ENCODE peak calls at places on chromosomes 7 and 10, in five cellular contexts. One of them, this sample, is unnamed.

GRCh38 chr10:93874309-93875031 is 19.3 kb upstream of the SLC35G1 start:
- DNase-seq in astrocyte of the spinal cord: no peak
- DNase-seq in fibroblast of villous mesenchyme: peak
- DNase-seq in ovary: no peak
- DNase-seq in GM06990: no peak
- DNase-seq in this sample: no peak

GRCh38 chr10:125123363-125124113 is 36.8 kb downstream of the CTBP2 start:
- DNase-seq in astrocyte of the spinal cord: peak
- DNase-seq in fibroblast of villous mesenchyme: peak
- DNase-seq in ovary: peak
- DNase-seq in GM06990: no peak
- DNase-seq in this sample: peak

GRCh38 chr10:6348091-6348862 is 145.5 kb downstream of the PFKFB3 start:
- DNase-seq in astrocyte of the spinal cord: peak
- DNase-seq in fibroblast of villous mesenchyme: peak
- DNase-seq in ovary: no peak
- DNase-seq in GM06990: peak
- DNase-seq in this sample: no peak

GRCh38 chr10:110138197-110138812 is 69.1 kb upstream of the MXI1 start:
- DNase-seq in astrocyte of the spinal cord: peak
- DNase-seq in fibroblast of villous mesenchyme: peak
- DNase-seq in ovary: no peak
- DNase-seq in GM06990: peak
- DNase-seq in this sample: peak

GRCh38 chr10:133359554-133359971 is 1.7 kb upstream of the FUOM start:
- DNase-seq in astrocyte of the spinal cord: no peak
- DNase-seq in fibroblast of villous mesenchyme: no peak
- DNase-seq in ovary: no peak
- DNase-seq in GM06990: no peak
- DNase-seq in this sample: no peak

GRCh38 chr7:131625817-131626372 is 69.5 kb upstream of the PODXL start:
- DNase-seq in astrocyte of the spinal cord: peak
- DNase-seq in fibroblast of villous mesenchyme: peak
- DNase-seq in ovary: no peak
- DNase-seq in GM06990: no peak
- DNase-seq in this sample: peak

GRCh38 chr10:89659185-89660131 is 14.4 kb upstream of the PANK1 start:
- DNase-seq in astrocyte of the spinal cord: peak
- DNase-seq in fibroblast of villous mesenchyme: peak
- DNase-seq in ovary: no peak
- DNase-seq in GM06990: no peak
- DNase-seq in this sample: peak

GRCh38 chr7:116423499-116423898 is 76.0 kb upstream of the CAV2 start:
- DNase-seq in astrocyte of the spinal cord: no peak
- DNase-seq in fibroblast of villous mesenchyme: no peak
- DNase-seq in ovary: no peak
- DNase-seq in GM06990: no peak
- DNase-seq in this sample: no peak

GRCh38 chr7:27605689-27606269 is 56.9 kb downstream of the HIBADH start:
- DNase-seq in astrocyte of the spinal cord: peak
- DNase-seq in fibroblast of villous mesenchyme: peak
- DNase-seq in ovary: no peak
- DNase-seq in GM06990: no peak
- DNase-seq in this sample: peak

GRCh38 chr10:126917975-126918908 is 13.0 kb downstream of the DOCK1 start:
- DNase-seq in astrocyte of the spinal cord: no peak
- DNase-seq in fibroblast of villous mesenchyme: no peak
- DNase-seq in ovary: no peak
- DNase-seq in GM06990: no peak
- DNase-seq in this sample: no peak

GRCh38 chr7:155360495-155361362 is 63.1 kb downstream of the INSIG1 start:
- DNase-seq in astrocyte of the spinal cord: no peak
- DNase-seq in fibroblast of villous mesenchyme: no peak
- DNase-seq in ovary: no peak
- DNase-seq in GM06990: no peak
- DNase-seq in this sample: no peak

GRCh38 chr7:65953890-65954289 is 28.1 kb downstream of the GUSB start:
- DNase-seq in astrocyte of the spinal cord: no peak
- DNase-seq in fibroblast of villous mesenchyme: no peak
- DNase-seq in ovary: no peak
- DNase-seq in GM06990: no peak
- DNase-seq in this sample: no peak

DNA sequence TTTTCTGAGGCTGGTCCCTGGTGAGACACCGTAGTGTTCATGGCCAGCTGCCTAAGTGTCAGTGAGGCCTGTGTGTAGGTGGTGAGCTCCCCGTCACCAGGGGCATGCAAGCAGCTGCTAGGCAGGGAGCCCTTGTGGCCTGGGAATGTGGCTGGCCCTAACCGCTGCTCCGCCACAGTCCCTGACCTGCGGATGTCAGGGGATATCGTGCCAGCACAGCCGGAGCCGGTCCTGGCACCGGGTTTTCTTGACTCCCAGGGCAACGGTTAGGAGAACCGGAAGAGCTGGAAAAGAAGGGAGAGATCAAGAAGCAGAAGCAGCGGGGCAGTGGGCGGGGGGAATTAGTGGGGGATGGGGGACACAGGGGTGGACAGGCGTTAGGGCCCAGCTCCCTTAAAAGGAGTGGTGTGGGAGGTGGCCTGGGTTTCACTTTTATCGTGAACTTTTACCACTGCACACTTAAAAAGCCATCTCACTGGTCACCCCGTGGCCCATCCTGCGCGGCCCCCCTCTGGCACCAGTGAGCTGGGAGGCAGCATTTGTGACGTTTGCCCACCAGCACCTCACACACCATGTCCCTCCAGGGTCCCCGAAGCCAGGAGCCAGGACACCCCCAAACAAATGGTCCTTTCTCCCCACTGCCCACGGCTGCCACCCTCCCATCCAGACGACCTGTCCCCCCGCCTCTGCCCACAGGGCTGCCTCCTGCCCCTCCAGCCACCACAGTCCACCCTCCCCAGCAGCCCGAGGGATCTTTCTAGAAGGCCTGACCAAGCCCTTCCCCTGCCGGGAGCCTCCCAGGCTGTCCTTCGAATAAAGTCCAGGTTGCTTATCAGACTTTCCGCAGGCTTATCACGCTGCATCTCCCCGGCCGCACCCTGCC is 1.7 kb upstream of the MICALL2 start:
- DNase-seq in astrocyte of the spinal cord: peak
- DNase-seq in fibroblast of villous mesenchyme: peak
- DNase-seq in ovary: peak
- DNase-seq in GM06990: no peak
- DNase-seq in this sample: peak
- H3K4me3 ChIP-seq in astrocyte of the spinal cord: peak
- H3K4me3 ChIP-seq in fibroblast of villous mesenchyme: peak
- H3K4me3 ChIP-seq in ovary: no peak
- H3K4me3 ChIP-seq in GM06990: no peak
- H3K4me3 ChIP-seq in this sample: peak

GRCh38 chr7:15685358-15686181 is 913 bp downstream of the MEOX2 start:
- DNase-seq in astrocyte of the spinal cord: peak
- DNase-seq in fibroblast of villous mesenchyme: peak
- DNase-seq in ovary: peak
- DNase-seq in GM06990: no peak
- DNase-seq in this sample: peak

GRCh38 chr7:15684036-15684815 is 2.3 kb downstream of the MEOX2 start:
- DNase-seq in astrocyte of the spinal cord: no peak
- DNase-seq in fibroblast of villous mesenchyme: no peak
- DNase-seq in ovary: no peak
- DNase-seq in GM06990: no peak
- DNase-seq in this sample: no peak

GRCh38 chr7:15684834-15685233 is 1.6 kb downstream of the MEOX2 start:
- DNase-seq in astrocyte of the spinal cord: no peak
- DNase-seq in fibroblast of villous mesenchyme: no peak
- DNase-seq in ovary: no peak
- DNase-seq in GM06990: no peak
- DNase-seq in this sample: no peak

GRCh38 chr7:15686209-15686956 is at the start of gene MEOX2:
- DNase-seq in astrocyte of the spinal cord: peak
- DNase-seq in fibroblast of villous mesenchyme: peak
- DNase-seq in ovary: peak
- DNase-seq in GM06990: no peak
- DNase-seq in this sample: peak

DNA sequence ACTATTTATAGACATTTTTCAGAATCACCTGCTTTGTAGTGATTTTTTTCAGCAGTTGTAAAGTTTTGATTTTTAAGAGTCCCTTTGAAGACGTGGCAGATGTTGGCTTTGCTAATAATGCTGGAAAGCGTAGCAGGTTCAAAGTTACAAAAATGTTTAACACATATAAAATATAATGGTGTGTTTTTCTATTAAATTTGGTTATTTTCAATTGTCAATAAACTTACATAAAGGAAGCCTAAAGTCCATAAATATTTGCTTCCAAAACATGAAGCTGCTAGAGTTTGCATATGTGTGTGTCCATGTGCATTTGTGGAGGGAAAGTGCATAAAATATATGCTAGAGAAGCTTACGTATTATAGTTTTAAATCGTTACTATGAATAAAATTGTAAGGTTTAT is 3.7 kb downstream of the MEOX2 start:
- DNase-seq in astrocyte of the spinal cord: no peak
- DNase-seq in fibroblast of villous mesenchyme: no peak
- DNase-seq in ovary: no peak
- DNase-seq in GM06990: no peak
- DNase-seq in this sample: no peak
- H3K4me3 ChIP-seq in astrocyte of the spinal cord: no peak
- H3K4me3 ChIP-seq in fibroblast of villous mesenchyme: no peak
- H3K4me3 ChIP-seq in ovary: no peak
- H3K4me3 ChIP-seq in GM06990: no peak
- H3K4me3 ChIP-seq in this sample: no peak

GRCh38 chr7:9939171-9939570 is 1034.5 kb upstream of the PHF14 start:
- DNase-seq in astrocyte of the spinal cord: peak
- DNase-seq in fibroblast of villous mesenchyme: no peak
- DNase-seq in ovary: no peak
- DNase-seq in GM06990: no peak
- DNase-seq in this sample: no peak

GRCh38 chr7:9937944-9938631 is 1035.6 kb upstream of the PHF14 start:
- DNase-seq in astrocyte of the spinal cord: peak
- DNase-seq in fibroblast of villous mesenchyme: peak
- DNase-seq in ovary: no peak
- DNase-seq in GM06990: no peak
- DNase-seq in this sample: peak
- H3K4me3 ChIP-seq in astrocyte of the spinal cord: no peak
- H3K4me3 ChIP-seq in fibroblast of villous mesenchyme: no peak
- H3K4me3 ChIP-seq in ovary: no peak
- H3K4me3 ChIP-seq in GM06990: no peak
- H3K4me3 ChIP-seq in this sample: no peak

DNA sequence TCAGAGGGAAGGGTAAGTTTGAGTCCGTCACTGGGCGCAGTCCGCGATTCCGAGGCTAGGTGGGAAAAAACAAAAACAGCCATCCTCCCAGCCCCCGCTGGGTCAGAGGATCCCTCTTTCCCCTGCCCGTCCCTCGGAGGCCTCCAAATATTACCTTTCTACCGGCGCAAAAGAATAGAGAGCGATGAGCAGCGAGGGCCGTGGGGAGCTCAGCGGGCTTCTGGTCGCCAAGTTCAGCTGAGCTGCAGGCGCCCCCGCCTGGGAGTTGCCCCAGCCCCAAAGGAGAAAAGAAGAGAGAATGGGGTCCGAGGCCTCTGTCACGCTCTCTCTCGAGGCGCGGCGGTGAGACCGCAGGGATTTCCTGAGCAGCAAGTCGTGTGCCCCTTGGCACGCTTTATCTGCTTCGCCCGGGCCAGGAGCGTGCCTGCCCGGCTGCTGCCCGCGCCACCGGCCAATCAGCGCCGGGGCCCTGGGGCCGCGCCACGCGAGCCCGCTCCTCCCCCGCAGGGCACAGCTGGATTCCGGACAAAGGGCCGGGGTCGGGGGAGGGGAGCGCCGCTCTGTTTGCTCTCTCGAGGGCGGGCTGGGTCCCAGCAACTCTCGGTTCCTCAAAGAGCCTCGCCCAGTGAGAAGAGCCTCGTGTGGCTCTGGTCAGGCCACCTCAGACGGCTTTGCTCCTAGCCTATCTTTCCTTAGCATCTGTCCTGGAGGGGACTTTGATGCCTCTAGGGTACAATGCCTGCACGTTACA is at the start of gene NEUROG3:
- DNase-seq in astrocyte of the spinal cord: no peak
- DNase-seq in fibroblast of villous mesenchyme: no peak
- DNase-seq in ovary: no peak
- DNase-seq in GM06990: peak
- DNase-seq in this sample: no peak
- H3K4me3 ChIP-seq in astrocyte of the spinal cord: no peak
- H3K4me3 ChIP-seq in fibroblast of villous mesenchyme: no peak
- H3K4me3 ChIP-seq in ovary: no peak
- H3K4me3 ChIP-seq in GM06990: no peak
- H3K4me3 ChIP-seq in this sample: no peak

GRCh38 chr10:119655566-119656001 is 4.4 kb downstream of the BAG3 start:
- DNase-seq in astrocyte of the spinal cord: peak
- DNase-seq in fibroblast of villous mesenchyme: peak
- DNase-seq in ovary: no peak
- DNase-seq in GM06990: no peak
- DNase-seq in this sample: peak

GRCh38 chr10:119656760-119657159 is 5.6 kb downstream of the BAG3 start:
- DNase-seq in astrocyte of the spinal cord: no peak
- DNase-seq in fibroblast of villous mesenchyme: no peak
- DNase-seq in ovary: no peak
- DNase-seq in GM06990: no peak
- DNase-seq in this sample: no peak

GRCh38 chr10:119652361-119652760 is 1.2 kb downstream of the BAG3 start:
- DNase-seq in astrocyte of the spinal cord: peak
- DNase-seq in fibroblast of villous mesenchyme: peak
- DNase-seq in ovary: no peak
- DNase-seq in GM06990: no peak
- DNase-seq in this sample: peak

GRCh38 chr10:119653209-119653608 is 2.0 kb downstream of the BAG3 start:
- DNase-seq in astrocyte of the spinal cord: no peak
- DNase-seq in fibroblast of villous mesenchyme: peak
- DNase-seq in ovary: no peak
- DNase-seq in GM06990: no peak
- DNase-seq in this sample: no peak

DNA sequence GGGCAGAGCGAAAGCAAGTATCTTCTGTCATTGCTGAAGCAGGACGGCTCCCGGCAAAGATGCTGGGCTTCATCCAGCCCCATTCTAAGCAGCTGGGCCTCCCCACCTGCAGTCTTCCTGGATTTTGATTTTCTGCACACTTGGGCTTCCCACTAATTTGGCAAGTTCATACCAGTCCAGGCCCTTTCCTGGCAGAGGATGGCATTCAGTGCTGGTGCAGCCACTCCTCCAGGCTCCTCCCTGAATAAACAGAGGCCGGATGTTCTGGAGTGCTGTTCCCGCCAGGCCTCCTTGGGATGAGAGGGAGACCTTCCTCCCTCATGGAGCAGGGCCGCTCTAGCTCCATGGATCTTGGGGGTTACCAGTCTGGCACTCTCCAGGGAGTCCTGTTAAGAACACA is 3.4 kb downstream of the BAG3 start:
- DNase-seq in astrocyte of the spinal cord: no peak
- DNase-seq in fibroblast of villous mesenchyme: peak
- DNase-seq in ovary: no peak
- DNase-seq in GM06990: no peak
- DNase-seq in this sample: no peak
- H3K4me3 ChIP-seq in astrocyte of the spinal cord: peak
- H3K4me3 ChIP-seq in fibroblast of villous mesenchyme: peak
- H3K4me3 ChIP-seq in ovary: no peak
- H3K4me3 ChIP-seq in GM06990: no peak
- H3K4me3 ChIP-seq in this sample: peak

This sample was measured in choroid plexus epithelial cell.